ENCODE peak calls at places on chromosome 15, in five cellular contexts. One of them, this sample, is unnamed.
A peak's percentile ranks its signal among the peaks of the same experiment; 100 is the strongest.

GRCh38 chr15:51801391-51801835 is 28.0 kb upstream of the TMOD3 start:
- DNase-seq in dorsolateral prefrontal cortex: no peak
- DNase-seq in fibroblast of pulmonary artery: peak; percentile 40
- DNase-seq in Jurkat, Clone E6-1: no peak
- DNase-seq in HT-29: peak; percentile 66
- DNase-seq in this sample: peak; percentile 37

GRCh38 chr15:73504885-73505284 is 61.9 kb downstream of the REC114 start:
- DNase-seq in dorsolateral prefrontal cortex: no peak
- DNase-seq in fibroblast of pulmonary artery: no peak
- DNase-seq in Jurkat, Clone E6-1: no peak
- DNase-seq in HT-29: no peak
- DNase-seq in this sample: no peak

GRCh38 chr15:33211409-33211808 is 16.9 kb upstream of the FMN1 start:
- DNase-seq in dorsolateral prefrontal cortex: no peak
- DNase-seq in fibroblast of pulmonary artery: no peak
- DNase-seq in Jurkat, Clone E6-1: no peak
- DNase-seq in HT-29: no peak
- DNase-seq in this sample: no peak

GRCh38 chr15:58862326-58862725 is 71.2 kb downstream of the SLTM start:
- DNase-seq in dorsolateral prefrontal cortex: no peak
- DNase-seq in fibroblast of pulmonary artery: no peak
- DNase-seq in Jurkat, Clone E6-1: no peak
- DNase-seq in HT-29: no peak
- DNase-seq in this sample: no peak

GRCh38 chr15:58114812-58115211 is 23.4 kb upstream of the AQP9 start:
- DNase-seq in dorsolateral prefrontal cortex: no peak
- DNase-seq in fibroblast of pulmonary artery: no peak
- DNase-seq in Jurkat, Clone E6-1: no peak
- DNase-seq in HT-29: no peak
- DNase-seq in this sample: no peak

GRCh38 chr15:63628123-63628822 is 31.1 kb downstream of the FBXL22 start:
- DNase-seq in dorsolateral prefrontal cortex: no peak
- DNase-seq in fibroblast of pulmonary artery: no peak
- DNase-seq in Jurkat, Clone E6-1: no peak
- DNase-seq in HT-29: no peak
- DNase-seq in this sample: no peak

GRCh38 chr15:90845201-90845949 is 23.0 kb upstream of the FURIN start:
- DNase-seq in dorsolateral prefrontal cortex: no peak
- DNase-seq in fibroblast of pulmonary artery: peak; percentile 72
- DNase-seq in Jurkat, Clone E6-1: no peak
- DNase-seq in HT-29: no peak
- DNase-seq in this sample: no peak

GRCh38 chr15:34582461-34583357 is 742 bp downstream of the GOLGA8B start:
- DNase-seq in dorsolateral prefrontal cortex: no peak
- DNase-seq in fibroblast of pulmonary artery: peak; percentile 14
- DNase-seq in Jurkat, Clone E6-1: peak; percentile 14
- DNase-seq in HT-29: peak; percentile 48
- DNase-seq in this sample: peak; percentile 81

GRCh38 chr15:67825880-67826716 is 789 bp downstream of the SKOR1 start:
- DNase-seq in dorsolateral prefrontal cortex: peak; percentile 22
- DNase-seq in fibroblast of pulmonary artery: no peak
- DNase-seq in Jurkat, Clone E6-1: no peak
- DNase-seq in HT-29: no peak
- DNase-seq in this sample: peak; percentile 77

GRCh38 chr15:92803852-92804609 is 96.1 kb upstream of the CHD2 start:
- DNase-seq in dorsolateral prefrontal cortex: no peak
- DNase-seq in fibroblast of pulmonary artery: peak; percentile 100
- DNase-seq in Jurkat, Clone E6-1: no peak
- DNase-seq in HT-29: peak; percentile 95
- DNase-seq in this sample: no peak

GRCh38 chr15:34987623-34987981 is 485 bp downstream of the ZNF770 start:
- DNase-seq in dorsolateral prefrontal cortex: no peak
- DNase-seq in fibroblast of pulmonary artery: no peak
- DNase-seq in Jurkat, Clone E6-1: no peak
- DNase-seq in HT-29: no peak
- DNase-seq in this sample: no peak

GRCh38 chr15:70761046-70761445 is 2.3 kb downstream of the UACA start:
- DNase-seq in dorsolateral prefrontal cortex: no peak
- DNase-seq in fibroblast of pulmonary artery: no peak
- DNase-seq in Jurkat, Clone E6-1: no peak
- DNase-seq in HT-29: no peak
- DNase-seq in this sample: no peak

GRCh38 chr15:98866503-98866902 is 141.1 kb downstream of the PGPEP1L start:
- DNase-seq in dorsolateral prefrontal cortex: no peak
- DNase-seq in fibroblast of pulmonary artery: peak; percentile 75
- DNase-seq in Jurkat, Clone E6-1: no peak
- DNase-seq in HT-29: peak; percentile 12
- DNase-seq in this sample: no peak

GRCh38 chr15:78988361-78988911 is 43.6 kb upstream of the CTSH start:
- DNase-seq in dorsolateral prefrontal cortex: no peak
- DNase-seq in fibroblast of pulmonary artery: peak; percentile 98
- DNase-seq in Jurkat, Clone E6-1: no peak
- DNase-seq in HT-29: peak; percentile 95
- DNase-seq in this sample: no peak

GRCh38 chr15:85421116-85421925 is 40.9 kb downstream of the AKAP13 start:
- DNase-seq in dorsolateral prefrontal cortex: no peak
- DNase-seq in fibroblast of pulmonary artery: peak; percentile 46
- DNase-seq in Jurkat, Clone E6-1: no peak
- DNase-seq in HT-29: no peak
- DNase-seq in this sample: no peak

GRCh38 chr15:29031502-29032228 is 145.9 kb downstream of the APBA2 start:
- DNase-seq in dorsolateral prefrontal cortex: no peak
- DNase-seq in fibroblast of pulmonary artery: no peak
- DNase-seq in Jurkat, Clone E6-1: peak; percentile 12
- DNase-seq in HT-29: no peak
- DNase-seq in this sample: no peak

GRCh38 chr15:83769411-83769960 is 115.6 kb downstream of the ADAMTSL3 start:
- DNase-seq in dorsolateral prefrontal cortex: no peak
- DNase-seq in fibroblast of pulmonary artery: peak; percentile 16
- DNase-seq in Jurkat, Clone E6-1: no peak
- DNase-seq in HT-29: no peak
- DNase-seq in this sample: no peak

GRCh38 chr15:33278816-33279612 is 31.8 kb upstream of the RYR3 start:
- DNase-seq in dorsolateral prefrontal cortex: no peak
- DNase-seq in fibroblast of pulmonary artery: peak; percentile 81
- DNase-seq in Jurkat, Clone E6-1: no peak
- DNase-seq in HT-29: peak; percentile 42
- DNase-seq in this sample: no peak

GRCh38 chr15:57572463-57572862 is 19.2 kb upstream of the MYZAP start:
- DNase-seq in dorsolateral prefrontal cortex: no peak
- DNase-seq in fibroblast of pulmonary artery: no peak
- DNase-seq in Jurkat, Clone E6-1: no peak
- DNase-seq in HT-29: no peak
- DNase-seq in this sample: no peak

GRCh38 chr15:92115834-92116233 is 262.3 kb downstream of the SLCO3A1 start:
- DNase-seq in dorsolateral prefrontal cortex: no peak
- DNase-seq in fibroblast of pulmonary artery: no peak
- DNase-seq in Jurkat, Clone E6-1: no peak
- DNase-seq in HT-29: no peak
- DNase-seq in this sample: no peak

GRCh38 chr15:74215958-74216357 is 13.4 kb upstream of the STRA6 start:
- DNase-seq in dorsolateral prefrontal cortex: no peak
- DNase-seq in fibroblast of pulmonary artery: no peak
- DNase-seq in Jurkat, Clone E6-1: no peak
- DNase-seq in HT-29: no peak
- DNase-seq in this sample: no peak

GRCh38 chr15:66638377-66638776 is 63.7 kb upstream of the SMAD6 start:
- DNase-seq in dorsolateral prefrontal cortex: no peak
- DNase-seq in fibroblast of pulmonary artery: no peak
- DNase-seq in Jurkat, Clone E6-1: peak; percentile 33
- DNase-seq in HT-29: no peak
- DNase-seq in this sample: no peak

GRCh38 chr15:66215811-66216210 is 37.7 kb downstream of the MEGF11 start:
- DNase-seq in dorsolateral prefrontal cortex: no peak
- DNase-seq in fibroblast of pulmonary artery: no peak
- DNase-seq in Jurkat, Clone E6-1: no peak
- DNase-seq in HT-29: no peak
- DNase-seq in this sample: no peak

GRCh38 chr15:77607111-77607893 is 25.4 kb downstream of the LINGO1 start:
- DNase-seq in dorsolateral prefrontal cortex: no peak
- DNase-seq in fibroblast of pulmonary artery: peak; percentile 36
- DNase-seq in Jurkat, Clone E6-1: no peak
- DNase-seq in HT-29: no peak
- DNase-seq in this sample: no peak

GRCh38 chr15:39784125-39784524 is 1.5 kb upstream of the FSIP1 start:
- DNase-seq in dorsolateral prefrontal cortex: no peak
- DNase-seq in fibroblast of pulmonary artery: peak; percentile 33
- DNase-seq in Jurkat, Clone E6-1: no peak
- DNase-seq in HT-29: no peak
- DNase-seq in this sample: no peak

GRCh38 chr15:83292317-83292716 is 7.9 kb upstream of the BNC1 start:
- DNase-seq in dorsolateral prefrontal cortex: no peak
- DNase-seq in fibroblast of pulmonary artery: peak; percentile 39
- DNase-seq in Jurkat, Clone E6-1: no peak
- DNase-seq in HT-29: no peak
- DNase-seq in this sample: no peak

GRCh38 chr15:38750816-38751215 is 186.2 kb upstream of the RASGRP1 start:
- DNase-seq in dorsolateral prefrontal cortex: no peak
- DNase-seq in fibroblast of pulmonary artery: no peak
- DNase-seq in Jurkat, Clone E6-1: no peak
- DNase-seq in HT-29: no peak
- DNase-seq in this sample: no peak

GRCh38 chr15:79644091-79644490 is 212.0 kb downstream of the MINAR1 start:
- DNase-seq in dorsolateral prefrontal cortex: no peak
- DNase-seq in fibroblast of pulmonary artery: peak; percentile 65
- DNase-seq in Jurkat, Clone E6-1: no peak
- DNase-seq in HT-29: no peak
- DNase-seq in this sample: no peak

GRCh38 chr15:73599934-73600333 is 33.3 kb downstream of the NPTN start:
- DNase-seq in dorsolateral prefrontal cortex: no peak
- DNase-seq in fibroblast of pulmonary artery: no peak
- DNase-seq in Jurkat, Clone E6-1: no peak
- DNase-seq in HT-29: peak; percentile 33
- DNase-seq in this sample: no peak

GRCh38 chr15:92941668-92942067 is 41.5 kb downstream of the CHD2 start:
- DNase-seq in dorsolateral prefrontal cortex: no peak
- DNase-seq in fibroblast of pulmonary artery: no peak
- DNase-seq in Jurkat, Clone E6-1: no peak
- DNase-seq in HT-29: no peak
- DNase-seq in this sample: no peak

GRCh38 chr15:50431204-50431603 is 7.0 kb downstream of the USP8 start:
- DNase-seq in dorsolateral prefrontal cortex: no peak
- DNase-seq in fibroblast of pulmonary artery: no peak
- DNase-seq in Jurkat, Clone E6-1: no peak
- DNase-seq in HT-29: no peak
- DNase-seq in this sample: no peak

GRCh38 chr15:78003539-78004008 is 73.9 kb downstream of the TBC1D2B start:
- DNase-seq in dorsolateral prefrontal cortex: no peak
- DNase-seq in fibroblast of pulmonary artery: no peak
- DNase-seq in Jurkat, Clone E6-1: no peak
- DNase-seq in HT-29: no peak
- DNase-seq in this sample: no peak

GRCh38 chr15:48086162-48086561 is 34.6 kb upstream of the SLC24A5 start:
- DNase-seq in dorsolateral prefrontal cortex: no peak
- DNase-seq in fibroblast of pulmonary artery: no peak
- DNase-seq in Jurkat, Clone E6-1: no peak
- DNase-seq in HT-29: no peak
- DNase-seq in this sample: no peak

GRCh38 chr15:51367322-51367976 is 26.0 kb downstream of the GLDN start:
- DNase-seq in dorsolateral prefrontal cortex: no peak
- DNase-seq in fibroblast of pulmonary artery: peak; percentile 48
- DNase-seq in Jurkat, Clone E6-1: no peak
- DNase-seq in HT-29: peak; percentile 95
- DNase-seq in this sample: no peak

GRCh38 chr15:20341901-20342605 is 199.5 kb downstream of the GOLGA6L6 start:
- DNase-seq in dorsolateral prefrontal cortex: peak; percentile 89
- DNase-seq in fibroblast of pulmonary artery: peak; percentile 30
- DNase-seq in Jurkat, Clone E6-1: no peak
- DNase-seq in HT-29: peak; percentile 24
- DNase-seq in this sample: no peak

GRCh38 chr15:68644088-68644904 is 65.5 kb downstream of the CORO2B start:
- DNase-seq in dorsolateral prefrontal cortex: peak; percentile 43
- DNase-seq in fibroblast of pulmonary artery: peak; percentile 85
- DNase-seq in Jurkat, Clone E6-1: no peak
- DNase-seq in HT-29: no peak
- DNase-seq in this sample: no peak

GRCh38 chr15:43134157-43134637 is 811 bp downstream of the TMEM62 start:
- DNase-seq in dorsolateral prefrontal cortex: no peak
- DNase-seq in fibroblast of pulmonary artery: no peak
- DNase-seq in Jurkat, Clone E6-1: no peak
- DNase-seq in HT-29: peak; percentile 61
- DNase-seq in this sample: no peak

GRCh38 chr15:22949074-22949547 is 31.1 kb downstream of the CYFIP1 start:
- DNase-seq in dorsolateral prefrontal cortex: no peak
- DNase-seq in fibroblast of pulmonary artery: peak; percentile 81
- DNase-seq in Jurkat, Clone E6-1: no peak
- DNase-seq in HT-29: peak; percentile 77
- DNase-seq in this sample: peak; percentile 68